ENCODE peak calls at places on chromosome 14, in eight cellular contexts. One of them, this sample, is unnamed.

GRCh38 chr14:69798339-69798735 is 1.3 kb upstream of the SLC10A1 start:
- DNase-seq in A549: no peak
- DNase-seq in GM10248: no peak
- DNase-seq in tibial nerve: no peak
- DNase-seq in IMR-90: no peak
- DNase-seq in RWPE2: no peak
- DNase-seq in AG09319: no peak
- DNase-seq in neural crest cell: no peak
- DNase-seq in this sample: no peak

GRCh38 chr14:36066636-36067035 is 109.9 kb downstream of the PTCSC3 start:
- DNase-seq in A549: no peak
- DNase-seq in GM10248: no peak
- DNase-seq in tibial nerve: no peak
- DNase-seq in IMR-90: no peak
- DNase-seq in RWPE2: no peak
- DNase-seq in AG09319: no peak
- DNase-seq in neural crest cell: no peak
- DNase-seq in this sample: no peak

GRCh38 chr14:94559638-94560290 is 1.5 kb upstream of the SERPINA4 start:
- DNase-seq in A549: no peak
- DNase-seq in GM10248: no peak
- DNase-seq in tibial nerve: no peak
- DNase-seq in IMR-90: no peak
- DNase-seq in RWPE2: peak; percentile 29
- DNase-seq in AG09319: no peak
- DNase-seq in neural crest cell: no peak
- DNase-seq in this sample: no peak

GRCh38 chr14:91326514-91326832 is 82.0 kb upstream of the GPR68 start:
- DNase-seq in A549: no peak
- DNase-seq in GM10248: no peak
- DNase-seq in tibial nerve: no peak
- DNase-seq in IMR-90: no peak
- DNase-seq in RWPE2: no peak
- DNase-seq in AG09319: no peak
- DNase-seq in neural crest cell: no peak
- DNase-seq in this sample: no peak

GRCh38 chr14:79661762-79662161 is 549.5 kb downstream of the DIO2 start:
- DNase-seq in A549: no peak
- DNase-seq in GM10248: no peak
- DNase-seq in tibial nerve: no peak
- DNase-seq in IMR-90: peak; percentile 56
- DNase-seq in RWPE2: no peak
- DNase-seq in AG09319: no peak
- DNase-seq in neural crest cell: no peak
- DNase-seq in this sample: no peak

GRCh38 chr14:80489513-80489912 is 278.2 kb upstream of the DIO2 start:
- DNase-seq in A549: no peak
- DNase-seq in GM10248: no peak
- DNase-seq in tibial nerve: no peak
- DNase-seq in IMR-90: no peak
- DNase-seq in RWPE2: no peak
- DNase-seq in AG09319: no peak
- DNase-seq in neural crest cell: no peak
- DNase-seq in this sample: no peak

GRCh38 chr14:94355191-94355794 is 32.2 kb upstream of the SERPINA6 start:
- DNase-seq in A549: peak; percentile 61
- DNase-seq in GM10248: peak; percentile 13
- DNase-seq in tibial nerve: peak; percentile 60
- DNase-seq in IMR-90: peak; percentile 65
- DNase-seq in RWPE2: no peak
- DNase-seq in AG09319: peak; percentile 56
- DNase-seq in neural crest cell: peak; percentile 20
- DNase-seq in this sample: peak; percentile 32

GRCh38 chr14:78946949-78947348 is 776.8 kb downstream of the NRXN3 start:
- DNase-seq in A549: no peak
- DNase-seq in GM10248: no peak
- DNase-seq in tibial nerve: no peak
- DNase-seq in IMR-90: no peak
- DNase-seq in RWPE2: no peak
- DNase-seq in AG09319: no peak
- DNase-seq in neural crest cell: no peak
- DNase-seq in this sample: no peak

GRCh38 chr14:102652194-102652593 is 59.7 kb downstream of the RCOR1 start:
- DNase-seq in A549: no peak
- DNase-seq in GM10248: no peak
- DNase-seq in tibial nerve: no peak
- DNase-seq in IMR-90: no peak
- DNase-seq in RWPE2: no peak
- DNase-seq in AG09319: no peak
- DNase-seq in neural crest cell: no peak
- DNase-seq in this sample: no peak

GRCh38 chr14:23727566-23728335 is 91.6 kb downstream of the DHRS2 start:
- DNase-seq in A549: peak; percentile 66
- DNase-seq in GM10248: peak; percentile 43
- DNase-seq in tibial nerve: no peak
- DNase-seq in IMR-90: peak; percentile 26
- DNase-seq in RWPE2: no peak
- DNase-seq in AG09319: no peak
- DNase-seq in neural crest cell: no peak
- DNase-seq in this sample: no peak

GRCh38 chr14:100850841-100851585 is 25.1 kb downstream of the MEG3 start:
- DNase-seq in A549: peak; percentile 71
- DNase-seq in GM10248: peak; percentile 71
- DNase-seq in tibial nerve: peak; percentile 79
- DNase-seq in IMR-90: no peak
- DNase-seq in RWPE2: peak; percentile 84
- DNase-seq in AG09319: no peak
- DNase-seq in neural crest cell: peak; percentile 32
- DNase-seq in this sample: peak; percentile 66
- TF ChIP-seq CTCF in A549: peak; percentile 79
- TF ChIP-seq CTCF in GM10248: peak; percentile 69
- TF ChIP-seq CTCF in tibial nerve: peak; percentile 69
- TF ChIP-seq CTCF in IMR-90: peak; percentile 47
- TF ChIP-seq CTCF in RWPE2: peak; percentile 82
- TF ChIP-seq CTCF in AG09319: peak; percentile 59
- TF ChIP-seq CTCF in neural crest cell: peak; percentile 62
- TF ChIP-seq CTCF in this sample: peak; percentile 56

DNA sequence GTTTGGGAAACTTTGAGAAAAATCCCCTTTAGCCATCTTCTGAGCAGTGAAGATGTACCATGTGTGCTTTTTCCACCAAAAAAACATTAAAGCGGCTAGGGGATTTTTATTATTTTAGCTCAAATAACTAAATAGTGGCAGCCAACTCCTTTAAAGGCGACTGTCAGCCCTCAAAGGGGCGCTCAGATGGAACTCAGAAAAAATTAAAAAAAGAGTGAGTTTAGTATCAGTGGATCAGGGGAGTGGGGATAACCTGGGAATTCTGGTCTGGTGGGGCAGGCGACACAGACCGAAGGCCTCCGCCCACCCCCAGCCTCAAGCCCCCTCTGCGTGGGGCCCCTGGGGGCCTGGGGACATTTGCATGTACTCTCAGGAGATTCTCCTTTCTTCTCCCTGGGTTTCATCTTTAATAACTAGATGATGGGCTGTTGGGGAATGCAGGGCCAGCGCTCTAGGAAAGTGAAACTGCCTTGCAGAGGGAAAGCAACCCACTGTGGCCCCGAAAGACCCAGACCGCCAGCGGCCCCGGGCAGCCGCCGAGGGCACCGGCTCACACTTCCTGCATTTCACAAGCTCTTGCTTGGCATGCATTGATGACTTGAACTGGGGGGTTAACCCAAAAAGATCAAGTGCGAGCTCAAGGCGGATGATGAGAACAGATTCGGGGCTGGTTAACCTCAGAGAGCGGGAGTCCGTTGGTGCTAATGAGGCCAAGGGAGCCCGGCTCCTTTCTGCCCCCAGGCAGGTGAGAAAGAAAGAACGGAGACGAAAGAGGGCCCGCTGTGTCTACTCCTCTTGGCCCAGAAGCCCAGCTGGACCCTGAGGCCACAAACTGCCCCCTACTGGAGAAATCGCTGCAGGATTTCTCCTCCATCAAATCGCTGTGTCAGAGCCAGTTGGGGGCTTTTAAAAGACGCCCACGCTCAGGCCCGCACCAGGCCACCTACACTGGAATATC is 7.3 kb upstream of the BATF start:
- DNase-seq in A549: no peak
- DNase-seq in GM10248: peak; percentile 60
- DNase-seq in tibial nerve: no peak
- DNase-seq in IMR-90: peak; percentile 15
- DNase-seq in RWPE2: no peak
- DNase-seq in AG09319: no peak
- DNase-seq in neural crest cell: no peak
- DNase-seq in this sample: no peak
- TF ChIP-seq CTCF in A549: no peak
- TF ChIP-seq CTCF in GM10248: no peak
- TF ChIP-seq CTCF in tibial nerve: peak; percentile 16
- TF ChIP-seq CTCF in IMR-90: no peak
- TF ChIP-seq CTCF in RWPE2: no peak
- TF ChIP-seq CTCF in AG09319: peak; percentile 27
- TF ChIP-seq CTCF in neural crest cell: peak; percentile 16
- TF ChIP-seq CTCF in this sample: no peak

GRCh38 chr14:75025876-75026275 is 23.2 kb downstream of the EIF2B2 start:
- DNase-seq in A549: no peak
- DNase-seq in GM10248: no peak
- DNase-seq in tibial nerve: no peak
- DNase-seq in IMR-90: no peak
- DNase-seq in RWPE2: no peak
- DNase-seq in AG09319: no peak
- DNase-seq in neural crest cell: no peak
- DNase-seq in this sample: no peak

GRCh38 chr14:75023108-75023507 is 20.4 kb downstream of the EIF2B2 start:
- DNase-seq in A549: no peak
- DNase-seq in GM10248: no peak
- DNase-seq in tibial nerve: no peak
- DNase-seq in IMR-90: peak; percentile 62
- DNase-seq in RWPE2: no peak
- DNase-seq in AG09319: no peak
- DNase-seq in neural crest cell: no peak
- DNase-seq in this sample: no peak

GRCh38 chr14:75018684-75019083 is 16.0 kb downstream of the EIF2B2 start:
- DNase-seq in A549: no peak
- DNase-seq in GM10248: no peak
- DNase-seq in tibial nerve: no peak
- DNase-seq in IMR-90: no peak
- DNase-seq in RWPE2: no peak
- DNase-seq in AG09319: no peak
- DNase-seq in neural crest cell: no peak
- DNase-seq in this sample: no peak

GRCh38 chr14:75025082-75025481 is 22.4 kb downstream of the EIF2B2 start:
- DNase-seq in A549: no peak
- DNase-seq in GM10248: no peak
- DNase-seq in tibial nerve: no peak
- DNase-seq in IMR-90: peak; percentile 69
- DNase-seq in RWPE2: no peak
- DNase-seq in AG09319: no peak
- DNase-seq in neural crest cell: no peak
- DNase-seq in this sample: no peak

DNA sequence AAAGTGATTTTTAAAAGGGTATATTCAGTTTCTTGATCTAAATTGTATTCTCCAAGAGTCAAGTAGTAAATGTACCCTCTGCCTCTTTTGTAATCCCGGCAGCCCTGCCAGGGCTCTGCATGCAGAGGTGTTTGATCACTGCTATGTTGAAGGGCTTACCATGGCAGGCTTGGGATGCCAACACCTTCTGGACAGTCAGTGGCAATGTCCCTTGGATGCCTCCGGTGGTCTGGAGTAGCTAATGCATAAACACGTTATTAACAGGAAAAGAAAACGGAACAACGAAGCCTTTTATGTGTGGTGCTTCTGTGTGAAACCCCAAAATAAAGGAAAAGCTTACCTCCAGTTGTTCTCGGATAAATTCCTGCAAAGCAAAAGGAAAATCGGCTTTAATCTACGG is 19.9 kb downstream of the EIF2B2 start:
- DNase-seq in A549: peak; percentile 59
- DNase-seq in GM10248: no peak
- DNase-seq in tibial nerve: no peak
- DNase-seq in IMR-90: no peak
- DNase-seq in RWPE2: no peak
- DNase-seq in AG09319: no peak
- DNase-seq in neural crest cell: peak; percentile 19
- DNase-seq in this sample: peak; percentile 9
- TF ChIP-seq CTCF in A549: peak; percentile 18
- TF ChIP-seq CTCF in GM10248: no peak
- TF ChIP-seq CTCF in tibial nerve: no peak
- TF ChIP-seq CTCF in IMR-90: peak; percentile 32
- TF ChIP-seq CTCF in RWPE2: peak; percentile 73
- TF ChIP-seq CTCF in AG09319: peak; percentile 5
- TF ChIP-seq CTCF in neural crest cell: peak; percentile 55
- TF ChIP-seq CTCF in this sample: peak; percentile 42

DNA sequence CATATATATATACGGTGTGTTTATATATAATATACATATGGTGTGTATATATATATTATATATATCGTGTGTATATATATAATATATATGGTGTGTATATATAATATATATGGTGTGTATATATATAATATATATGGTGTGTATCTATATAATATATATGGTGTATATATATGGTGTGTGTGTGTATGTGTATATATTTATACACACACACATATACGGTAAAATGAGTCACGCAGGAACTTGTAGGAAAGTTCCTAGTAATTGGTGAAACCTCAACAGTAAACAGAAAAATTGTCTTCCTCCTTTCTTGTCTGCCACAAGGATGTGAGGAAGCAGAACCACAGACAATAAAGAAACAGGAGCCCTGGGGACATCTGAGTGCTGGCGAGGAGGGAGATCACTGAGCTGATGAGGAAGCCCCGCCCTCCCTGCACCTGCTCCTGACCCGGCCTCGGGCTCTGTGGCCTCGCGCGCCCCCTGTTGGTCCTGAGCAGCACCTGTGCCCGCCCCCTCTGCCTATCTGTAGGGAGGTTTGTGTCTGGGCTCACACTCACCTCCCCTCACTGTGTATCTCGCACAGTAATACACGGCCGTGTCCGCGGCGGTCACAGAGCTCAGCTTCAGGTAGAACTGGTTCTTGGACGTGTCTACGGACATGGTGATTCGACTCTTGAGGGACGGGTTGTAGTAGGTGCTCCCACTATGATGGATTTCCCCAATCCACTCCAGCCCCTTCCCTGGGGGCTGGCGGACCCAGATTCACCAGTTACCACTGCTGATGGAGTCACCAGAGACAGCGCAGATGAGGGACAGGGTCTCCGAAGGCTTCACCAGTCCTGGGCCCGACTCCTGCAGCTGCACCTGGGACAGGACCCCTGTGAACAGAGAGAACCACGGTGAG is 1079.4 kb downstream of the TMEM121 start:
- DNase-seq in A549: peak; percentile 24
- DNase-seq in GM10248: peak; percentile 74
- DNase-seq in tibial nerve: no peak
- DNase-seq in IMR-90: no peak
- DNase-seq in RWPE2: no peak
- DNase-seq in AG09319: no peak
- DNase-seq in neural crest cell: no peak
- DNase-seq in this sample: no peak
- TF ChIP-seq CTCF in A549: no peak
- TF ChIP-seq CTCF in GM10248: peak; percentile 90
- TF ChIP-seq CTCF in tibial nerve: peak; percentile 37
- TF ChIP-seq CTCF in IMR-90: no peak
- TF ChIP-seq CTCF in RWPE2: peak; percentile 22
- TF ChIP-seq CTCF in AG09319: no peak
- TF ChIP-seq CTCF in neural crest cell: no peak
- TF ChIP-seq CTCF in this sample: no peak